ENCODE peak calls at places on chromosomes 5 and 9, in seven cellular contexts. T is GM23248, M is SK-N-SH, W is PC-3, H is GM23338, R is hepatocyte, G is neural progenitor cell. A is an unnamed sample.

GRCh38 chr9:137673871-137674270 is 55.1 kb downstream of the EHMT1 start:
- DNase-seq in M (peak), G (no peak), W (no peak), H (no peak), T (no peak), R (no peak), A (no peak)

GRCh38 chr5:172322028-172322965 is 38.7 kb upstream of the UBTD2 start:
- DNase-seq in W (no peak), M (no peak), G (no peak), H (no peak), R (no peak), T (no peak), A (no peak)

GRCh38 chr9:109926321-109926959 is 146.4 kb downstream of the PALM2AKAP2 start:
- DNase-seq in G (no peak), T (no peak), W (no peak), M (no peak), H (no peak), R (no peak), A (no peak)

GRCh38 chr5:167765341-167765740 is 526.1 kb upstream of the WWC1 start:
- DNase-seq in T (no peak), R (no peak), M (no peak), H (no peak), G (no peak), W (no peak), A (no peak)

GRCh38 chr9:8871796-8872470 is 1072.4 kb upstream of the DMAC1 start:
- DNase-seq in M (no peak), W (no peak), T (no peak), H (no peak), R (no peak), G (no peak), A (no peak)

GRCh38 chr5:152523964-152524363 is 118.9 kb upstream of the NMUR2 start:
- DNase-seq in W (no peak), H (no peak), T (peak), R (no peak), M (no peak), G (no peak), A (no peak)

GRCh38 chr9:122374885-122375420 is 4.1 kb downstream of the PTGS1 start:
- DNase-seq in G (peak), R (peak), H (peak), W (no peak), M (peak), T (peak), A (no peak)

GRCh38 chr5:168766038-168766700 is 187.0 kb upstream of the PANK3 start:
- DNase-seq in W (no peak), R (no peak), G (no peak), M (no peak), H (no peak), T (peak), A (no peak)

GRCh38 chr9:99825158-99826046 is 3.7 kb downstream of the NR4A3 start:
- DNase-seq in H (peak), M (no peak), G (peak), T (no peak), W (no peak), R (no peak), A (no peak)

GRCh38 chr5:175750476-175751080 is 92.7 kb downstream of the HRH2 start:
- DNase-seq in W (no peak), T (no peak), R (no peak), M (peak), H (no peak), G (no peak), A (no peak)

GRCh38 chr5:9787813-9788600 is 157.9 kb upstream of the TAS2R1 start:
- DNase-seq in T (no peak), R (no peak), G (peak), H (no peak), M (no peak), W (no peak), A (no peak)

GRCh38 chr9:6106576-6107339 is 91.3 kb upstream of the RANBP6 start:
- DNase-seq in W (peak), G (peak), R (peak), M (peak), T (peak), H (peak), A (peak)

GRCh38 chr9:14306188-14306587 is 7.8 kb downstream of the NFIB start:
- DNase-seq in G (no peak), W (no peak), H (no peak), M (no peak), T (no peak), R (no peak), A (no peak)

GRCh38 chr5:589588-589987 is 22.6 kb upstream of the CEP72 start:
- DNase-seq in W (no peak), R (no peak), H (no peak), G (no peak), T (no peak), M (no peak), A (no peak)

GRCh38 chr5:78586251-78586650 is 62.3 kb downstream of the LHFPL2 start:
- DNase-seq in T (peak), M (no peak), H (no peak), R (peak), W (peak), G (no peak), A (no peak)

GRCh38 chr5:101897914-101898313 is 398.2 kb downstream of the SLCO4C1 start:
- DNase-seq in R (no peak), G (peak), H (peak), T (no peak), M (peak), W (no peak), A (peak)

GRCh38 chr5:123807177-123807900 is 295.4 kb downstream of the CSNK1G3 start:
- DNase-seq in R (peak), H (no peak), W (peak), T (peak), G (peak), M (no peak), A (no peak)

GRCh38 chr5:116572375-116573278 is 2.0 kb downstream of the SEMA6A start:
- DNase-seq in M (peak), W (no peak), R (peak), G (peak), H (peak), T (peak), A (no peak)

GRCh38 chr9:119639287-119639955 is 270.2 kb upstream of the BRINP1 start:
- DNase-seq in T (peak), R (peak), G (peak), H (peak), W (no peak), M (peak), A (no peak)

GRCh38 chr9:98501776-98502175 is 207.0 kb downstream of the GABBR2 start:
- DNase-seq in W (no peak), R (no peak), T (peak), H (no peak), G (no peak), M (no peak), A (no peak)

GRCh38 chr5:154712518-154713437 is 42.4 kb upstream of the LARP1 start:
- DNase-seq in H (peak), M (no peak), W (peak), G (no peak), T (no peak), R (peak), A (no peak)

GRCh38 chr9:126436545-126437269 is 110.1 kb downstream of the MVB12B start:
- DNase-seq in H (no peak), T (peak), W (peak), G (peak), R (no peak), M (peak), A (no peak)

GRCh38 chr9:29456940-29457339 is 1883.7 kb upstream of the C9orf72 start:
- DNase-seq in H (no peak), W (peak), G (no peak), M (no peak), R (no peak), T (peak), A (no peak)

GRCh38 chr9:63817622-63818518 is 1467.1 kb downstream of the FOXD4L5 start:
- DNase-seq in H (peak), M (peak), T (peak), W (no peak), G (peak), R (peak), A (peak)

GRCh38 chr5:83914662-83915418 is 194.2 kb upstream of the HAPLN1 start:
- DNase-seq in T (no peak), H (no peak), M (no peak), R (no peak), W (no peak), G (no peak), A (no peak)

GRCh38 chr5:13919087-13919486 is 25.4 kb downstream of the DNAH5 start:
- DNase-seq in W (no peak), M (no peak), T (no peak), H (no peak), G (no peak), R (no peak), A (no peak)

GRCh38 chr9:37172511-37172910 is 52.1 kb downstream of the ZCCHC7 start:
- DNase-seq in G (no peak), R (no peak), W (no peak), T (no peak), H (no peak), M (no peak), A (no peak)

GRCh38 chr5:177133845-177134652 is 476 bp downstream of the NSD1 start:
- DNase-seq in M (peak), R (peak), H (peak), G (peak), T (peak), W (peak), A (peak)

GRCh38 chr9:108078823-108079222 is 589.3 kb upstream of the KLF4 start:
- DNase-seq in W (no peak), H (no peak), M (no peak), G (no peak), R (no peak), T (no peak), A (no peak)

GRCh38 chr9:19201899-19202891 is 28.3 kb upstream of the DENND4C start:
- DNase-seq in W (no peak), T (no peak), H (peak), R (peak), M (peak), G (peak), A (no peak)

GRCh38 chr5:9927106-9927505 is 297.0 kb upstream of the TAS2R1 start:
- DNase-seq in W (peak), T (peak), H (peak), G (peak), M (no peak), R (no peak), A (no peak)

GRCh38 chr5:180600554-180601041 is 9.3 kb upstream of the SCGB3A1 start:
- DNase-seq in T (no peak), H (no peak), W (no peak), R (no peak), M (peak), G (no peak), A (no peak)

GRCh38 chr9:113508111-113508749 is 44.7 kb downstream of the RGS3 start:
- DNase-seq in W (peak), R (peak), M (no peak), H (peak), G (no peak), T (no peak), A (no peak)

GRCh38 chr9:113345165-113345564 is 4.2 kb upstream of the BSPRY start:
- DNase-seq in H (no peak), R (no peak), W (no peak), G (no peak), M (no peak), T (no peak), A (no peak)

GRCh38 chr9:129432671-129433154 is 188.2 kb downstream of the C9orf50 start:
- DNase-seq in R (no peak), H (no peak), T (no peak), W (no peak), M (peak), G (no peak), A (no peak)

GRCh38 chr5:115184780-115185179 is 15.1 kb upstream of the TRIM36 start:
- DNase-seq in T (peak), R (no peak), M (no peak), H (no peak), G (no peak), W (no peak), A (no peak)

GRCh38 chr5:52705720-52706119 is 82.0 kb upstream of the ITGA1 start:
- DNase-seq in M (no peak), H (no peak), G (no peak), R (no peak), W (no peak), T (peak), A (peak)

GRCh38 chr5:2586016-2586715 is 165.3 kb downstream of the IRX2 start:
- DNase-seq in R (no peak), W (no peak), G (no peak), T (no peak), H (no peak), M (no peak), A (no peak)

GRCh38 chr5:54876561-54876960 is 108.8 kb downstream of the ESM1 start:
- DNase-seq in G (no peak), R (peak), H (no peak), M (no peak), T (no peak), W (no peak), A (no peak)

GRCh38 chr5:134626369-134627014 is 6.1 kb downstream of the SAR1B start:
- DNase-seq in T (peak), W (peak), H (no peak), G (no peak), M (no peak), R (peak), A (peak)

DNA sequence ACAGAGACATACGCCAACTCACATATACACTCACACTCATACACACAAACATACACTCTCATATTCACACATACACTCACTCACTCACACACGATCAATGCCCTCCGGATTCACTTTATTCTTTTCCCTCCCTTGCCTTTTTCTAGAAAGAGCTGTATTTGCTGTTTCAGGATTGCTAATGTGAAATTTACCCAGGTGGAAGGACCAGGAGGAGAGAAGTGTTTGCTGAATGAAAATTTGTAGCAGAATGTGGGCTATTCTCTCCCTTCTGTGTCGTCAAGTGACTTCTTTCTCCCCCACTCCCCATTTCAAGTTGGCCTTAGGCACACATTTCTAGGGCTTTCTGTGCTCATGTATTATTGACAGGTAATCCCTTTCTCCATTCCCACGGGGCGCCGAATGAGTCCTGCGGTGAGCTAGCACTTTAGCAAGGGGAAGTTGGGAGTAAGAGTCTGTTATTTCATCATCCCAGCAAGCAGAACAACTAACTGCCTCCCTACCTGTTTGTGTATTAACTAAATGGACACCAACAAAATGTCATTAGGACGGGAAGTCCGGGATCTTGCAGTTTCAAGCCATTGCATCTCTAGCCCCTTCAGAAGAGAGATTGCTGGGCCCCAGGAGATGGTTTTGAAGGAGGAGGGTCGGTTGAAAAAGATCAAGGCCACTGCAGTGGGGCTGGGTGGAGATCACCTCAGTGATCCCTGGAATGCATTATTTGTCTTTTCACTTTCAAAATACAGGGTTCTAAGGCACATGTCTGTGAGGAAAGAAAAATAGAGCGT is 97.1 kb upstream of the TAF11L2 start:
- DNase-seq in G (peak), M (no peak), W (no peak), T (no peak), R (no peak), H (peak), A (no peak)
- TF ChIP-seq EZH2phosphoT487 in G (no peak), M (no peak), W (no peak), T (no peak), R (no peak), H (no peak), A (no peak)

GRCh38 chr5:62901001-62901400 is 322.4 kb downstream of the LRRC70 start:
- DNase-seq in T (no peak), R (no peak), H (no peak), M (no peak), G (no peak), W (no peak), A (no peak)

GRCh38 chr5:62896121-62896893 is 317.7 kb downstream of the LRRC70 start:
- DNase-seq in H (peak), R (no peak), M (no peak), W (no peak), G (no peak), T (no peak), A (no peak)
- TF ChIP-seq EZH2phosphoT487 in H (no peak), R (no peak), M (no peak), W (no peak), G (no peak), T (no peak), A (no peak)

GRCh38 chr9:112005939-112006338 is 109.3 kb downstream of the UGCG start:
- DNase-seq in T (no peak), R (no peak), M (no peak), W (no peak), H (no peak), G (peak), A (no peak)

GRCh38 chr9:112009656-112010055 is 113.0 kb downstream of the UGCG start:
- DNase-seq in M (no peak), R (no peak), T (no peak), H (no peak), W (no peak), G (no peak), A (no peak)

GRCh38 chr9:112010537-112010936 is 113.9 kb downstream of the UGCG start:
- DNase-seq in H (no peak), W (no peak), G (no peak), T (no peak), M (no peak), R (no peak), A (no peak)

GRCh38 chr9:112006361-112007020 is 109.9 kb downstream of the UGCG start:
- DNase-seq in T (no peak), M (no peak), H (no peak), W (no peak), G (peak), R (no peak), A (no peak)

DNA sequence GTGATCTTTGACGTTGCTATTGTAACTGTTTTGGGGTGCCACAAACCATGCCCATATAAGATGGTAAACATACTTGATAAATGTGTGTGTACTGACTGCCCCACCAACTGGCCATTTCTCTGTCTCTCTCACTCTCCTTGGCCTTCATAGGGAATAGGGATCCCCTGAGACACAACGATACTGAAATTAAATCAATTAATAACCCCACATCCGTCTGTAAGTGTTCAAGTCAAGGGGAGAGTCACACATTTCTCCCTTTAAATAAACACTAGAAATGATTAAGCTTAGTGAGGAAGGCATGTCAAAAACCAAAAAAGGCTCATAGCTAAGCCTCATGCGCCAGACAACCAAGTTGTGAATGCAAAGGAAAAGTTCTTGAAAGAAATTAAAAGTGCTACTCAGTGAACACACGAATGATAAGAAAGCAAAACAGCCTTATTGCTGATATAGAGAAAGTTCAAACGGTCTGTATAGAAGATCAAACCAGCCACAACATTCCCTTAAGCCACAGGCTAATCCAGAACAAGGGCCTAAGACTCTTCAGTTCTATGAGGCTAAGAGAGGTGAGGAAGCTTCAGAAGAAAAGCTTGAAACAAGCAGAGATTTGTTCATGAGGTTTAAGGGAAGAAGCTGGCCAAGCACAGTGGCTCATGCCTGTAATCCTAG is 111.1 kb downstream of the UGCG start:
- DNase-seq in H (no peak), R (no peak), M (no peak), T (no peak), G (no peak), W (no peak), A (no peak)
- TF ChIP-seq EZH2phosphoT487 in H (no peak), R (no peak), M (no peak), T (no peak), G (no peak), W (no peak), A (no peak)

GRCh38 chr9:85425153-85425611 is 316.6 kb downstream of the AGTPBP1 start:
- DNase-seq in H (peak), R (peak), M (peak), T (peak), G (peak), W (peak), A (peak)
- TF ChIP-seq EZH2phosphoT487 in H (no peak), R (no peak), M (no peak), T (no peak), G (no peak), W (no peak), A (no peak)